ENCODE peak calls at places on chromosomes 11 and 22, in seven cellular contexts. E is transverse colon, C is PC-9, U is right atrium auricular region, X is skeletal muscle cell, S is uterus, H is mesenchymal stem cell. A is an unnamed sample.

GRCh38 chr11:123518496-123519054 is 88.5 kb downstream of the GRAMD1B start:
- DNase-seq in E (no peak), C (no peak), U (no peak), X (no peak), S (no peak), H (no peak), A (no peak)

GRCh38 chr11:132858203-132858602 is 674.1 kb downstream of the OPCML start:
- DNase-seq in E (no peak), C (no peak), U (no peak), X (peak; percentile 21), S (no peak), H (peak; percentile 27), A (no peak)

GRCh38 chr11:64263021-64263946 is 12.0 kb downstream of the PLCB3 start:
- DNase-seq in E (no peak), C (no peak), U (no peak), X (no peak), S (no peak), H (peak; percentile 84), A (no peak)

GRCh38 chr22:33851240-33851639 is 69.0 kb downstream of the LARGE1 start:
- DNase-seq in E (no peak), C (no peak), U (no peak), X (no peak), S (no peak), H (peak; percentile 68), A (peak; percentile 37)

GRCh38 chr11:9748361-9748970 is 84.6 kb downstream of the SWAP70 start:
- DNase-seq in E (peak; percentile 57), C (peak; percentile 25), U (peak; percentile 75), X (no peak), S (peak; percentile 44), H (peak; percentile 83), A (peak; percentile 79)

GRCh38 chr22:45072322-45072903 is 62.6 kb upstream of the PHF21B start:
- DNase-seq in E (no peak), C (peak; percentile 79), U (no peak), X (no peak), S (no peak), H (peak; percentile 57), A (no peak)

GRCh38 chr22:40525250-40525884 is 111.2 kb downstream of the MRTFA start:
- DNase-seq in E (peak; percentile 51), C (peak; percentile 46), U (no peak), X (no peak), S (no peak), H (peak; percentile 45), A (peak; percentile 36)

GRCh38 chr22:46297151-46297819 is 615 bp downstream of the GTSE1 start:
- DNase-seq in E (no peak), C (peak; percentile 24), U (no peak), X (no peak), S (peak; percentile 32), H (peak; percentile 49), A (peak; percentile 16)

GRCh38 chr11:126415128-126415527 is 59.6 kb downstream of the ST3GAL4 start:
- DNase-seq in E (peak; percentile 78), C (no peak), U (peak; percentile 90), X (peak; percentile 38), S (peak; percentile 90), H (no peak), A (peak; percentile 8)

GRCh38 chr11:64343740-64344133 is 3.7 kb downstream of the CCDC88B start:
- DNase-seq in E (peak; percentile 38), C (peak; percentile 41), U (no peak), X (no peak), S (no peak), H (no peak), A (no peak)

GRCh38 chr11:108906826-108907225 is 242.0 kb downstream of the DDX10 start:
- DNase-seq in E (no peak), C (no peak), U (no peak), X (no peak), S (no peak), H (no peak), A (no peak)

GRCh38 chr11:116829525-116830183 is at the start of gene APOC3:
- DNase-seq in E (no peak), C (no peak), U (no peak), X (peak; percentile 30), S (no peak), H (peak; percentile 24), A (peak; percentile 72)

GRCh38 chr11:32087602-32088001 is 3.3 kb upstream of the RCN1 start:
- DNase-seq in E (no peak), C (no peak), U (no peak), X (peak; percentile 39), S (no peak), H (peak; percentile 76), A (no peak)

GRCh38 chr11:11415786-11416390 is 62.8 kb upstream of the CSNK2A3 start:
- DNase-seq in E (no peak), C (no peak), U (no peak), X (no peak), S (no peak), H (peak; percentile 38), A (no peak)

GRCh38 chr11:16412525-16413194 is 56.3 kb upstream of the SOX6 start:
- DNase-seq in E (no peak), C (no peak), U (no peak), X (no peak), S (no peak), H (no peak), A (no peak)

GRCh38 chr11:9613118-9613829 is 39.8 kb downstream of the WEE1 start:
- DNase-seq in E (peak; percentile 95), C (peak; percentile 92), U (peak; percentile 96), X (peak; percentile 91), S (peak; percentile 94), H (peak; percentile 97), A (peak; percentile 94)

GRCh38 chr22:37654556-37655251 is 3.8 kb upstream of the PDXP start:
- DNase-seq in E (peak; percentile 83), C (no peak), U (no peak), X (no peak), S (no peak), H (no peak), A (peak; percentile 97)
- H3K4me3 ChIP-seq in E (no peak overlapping the region), C (no peak overlapping the region), U (no peak overlapping the region), X (no peak overlapping the region), S (no peak overlapping the region), H (no peak overlapping the region), A (no peak overlapping the region)

GRCh38 chr11:17764446-17765218 is 30.1 kb downstream of the KCNC1 start:
- DNase-seq in E (no peak), C (no peak), U (no peak), X (no peak), S (no peak), H (no peak), A (no peak)
- H3K4me3 ChIP-seq in E (no peak overlapping the region), C (no peak overlapping the region), U (no peak overlapping the region), X (no peak overlapping the region), S (no peak overlapping the region), H (no peak overlapping the region), A (no peak overlapping the region)

GRCh38 chr22:36201630-36202312 is at the start of gene APOL4:
- DNase-seq in E (peak; percentile 66), C (no peak), U (peak; percentile 74), X (no peak), S (peak; percentile 75), H (no peak), A (no peak)

GRCh38 chr22:36204641-36205032 is 3.0 kb upstream of the APOL4 start:
- DNase-seq in E (peak; percentile 53), C (no peak), U (no peak), X (no peak), S (no peak), H (no peak), A (peak; percentile 76)

GRCh38 chr22:36208162-36208765 is 6.7 kb upstream of the APOL4 start:
- DNase-seq in E (no peak), C (no peak), U (no peak), X (no peak), S (no peak), H (no peak), A (no peak)

GRCh38 chr22:36206255-36206654 is 4.6 kb upstream of the APOL4 start:
- DNase-seq in E (no peak), C (no peak), U (no peak), X (no peak), S (no peak), H (no peak), A (no peak)

DNA sequence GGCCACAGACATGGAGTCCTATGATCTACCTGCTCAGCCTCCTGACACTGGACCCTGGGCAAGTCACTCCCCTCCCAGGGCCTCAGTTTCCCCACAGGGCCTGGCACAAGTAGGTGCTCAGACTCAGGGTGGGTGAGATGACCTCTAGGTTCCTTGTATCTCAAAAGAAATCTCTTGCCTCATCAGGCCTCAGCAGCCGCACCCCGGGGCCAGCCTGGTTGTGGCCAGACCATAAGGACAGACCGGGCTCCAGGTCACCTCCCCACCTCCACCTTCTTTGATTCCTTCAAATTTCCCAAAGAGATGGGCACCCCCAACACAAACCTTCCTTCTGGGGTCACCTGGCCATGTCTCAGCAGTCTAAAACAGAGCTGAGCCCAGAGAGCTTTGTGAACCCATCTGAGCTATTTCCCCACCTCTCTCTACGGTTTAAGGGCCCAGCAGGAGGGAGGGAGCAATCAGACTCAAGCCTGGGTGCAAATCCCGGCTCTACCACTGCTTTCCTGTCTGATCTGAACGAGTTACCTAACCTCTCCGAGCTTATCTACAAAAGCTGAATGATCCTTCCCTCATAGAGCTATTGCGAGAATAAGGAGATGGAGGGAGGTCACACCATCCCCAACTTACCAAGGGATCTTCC is 2.5 kb upstream of the APOL4 start:
- DNase-seq in E (no peak), C (no peak), U (no peak), X (no peak), S (no peak), H (no peak), A (no peak)
- H3K4me3 ChIP-seq in E (no peak overlapping the region), C (no peak overlapping the region), U (no peak overlapping the region), X (no peak overlapping the region), S (no peak overlapping the region), H (no peak overlapping the region), A (peak overlapping the region; percentile 17)

GRCh38 chr11:61776561-61777075 is 15.8 kb downstream of the TMEM258 start:
- DNase-seq in E (peak; percentile 66), C (peak; percentile 63), U (no peak), X (peak; percentile 19), S (no peak), H (peak; percentile 71), A (peak; percentile 73)
- H3K4me3 ChIP-seq in E (no peak overlapping the region), C (no peak overlapping the region), U (no peak overlapping the region), X (no peak overlapping the region), S (no peak overlapping the region), H (no peak overlapping the region), A (no peak overlapping the region)

A was measured in small intestine.